ENCODE peak calls at places on chromosomes 13 and 19, in five cellular contexts. E, Q, S, F and C are unnamed samples.

GRCh38 chr13:46866150-46866549 is 30.7 kb downstream of the HTR2A start:
- DNase-seq in Q (no peak), F (no peak), E (peak), S (peak), C (peak)

GRCh38 chr19:17405250-17406038 is at the start of gene BST2:
- DNase-seq in Q (no peak), F (no peak), E (peak), S (peak), C (peak)

GRCh38 chr19:58317481-58318072 is 9.2 kb upstream of the ZSCAN22 start:
- DNase-seq in S (peak), F (no peak), Q (no peak), E (no peak), C (no peak)

GRCh38 chr13:58144616-58145015 is 513.1 kb downstream of the PCDH17 start:
- DNase-seq in F (no peak), Q (no peak), S (no peak), E (no peak), C (no peak)

GRCh38 chr13:114078501-114079451 is 53.6 kb downstream of the RASA3 start:
- DNase-seq in F (no peak), S (peak), E (no peak), Q (no peak), C (peak)

GRCh38 chr13:96075953-96076543 is 13.9 kb upstream of the HS6ST3 start:
- DNase-seq in F (no peak), Q (no peak), S (peak), E (peak), C (no peak)

GRCh38 chr13:74681891-74682290 is 547.7 kb upstream of the KLF12 start:
- DNase-seq in F (no peak), Q (no peak), E (no peak), S (no peak), C (no peak)

GRCh38 chr19:50979758-50980157 is 4.0 kb downstream of the KLK7 start:
- DNase-seq in S (no peak), Q (no peak), E (no peak), F (no peak), C (peak)

GRCh38 chr13:102696465-102696864 is 1.6 kb upstream of the METTL21C start:
- DNase-seq in Q (no peak), S (no peak), E (no peak), F (no peak), C (no peak)

GRCh38 chr19:13459351-13459750 is 46.9 kb downstream of the CACNA1A start:
- DNase-seq in Q (no peak), S (no peak), F (no peak), E (no peak), C (no peak)

GRCh38 chr19:7992575-7992974 is 12.9 kb downstream of the ELAVL1 start:
- DNase-seq in Q (no peak), E (no peak), S (no peak), F (no peak), C (no peak)

GRCh38 chr13:43895940-43896339 is 16.2 kb downstream of the LACC1 start:
- DNase-seq in F (no peak), Q (no peak), E (no peak), S (no peak), C (no peak)

GRCh38 chr19:12880551-12881171 is 588 bp downstream of the DNASE2 start:
- DNase-seq in F (no peak), E (no peak), Q (no peak), S (peak), C (peak)